ENCODE peak calls at places on chromosomes 12 and 14, in seven cellular contexts. One of them, this sample, is unnamed.

GRCh38 chr14:32697704-32698103 is 241.0 kb upstream of the NPAS3 start:
- DNase-seq in NCI-H345: no peak
- DNase-seq in GM23338: no peak
- DNase-seq in activated CD4-positive, alpha-beta T cell treated with anti-CD3 and anti-CD28 coated beads for 1 hour: no peak
- DNase-seq in T-helper 17 cell: no peak
- DNase-seq in HT1080: peak; percentile 70
- DNase-seq in effector memory CD8-positive, alpha-beta T cell: no peak
- DNase-seq in this sample: no peak

GRCh38 chr12:33440477-33440876 is 858 bp upstream of the SYT10 start:
- DNase-seq in effector memory CD8-positive, alpha-beta T cell: no peak
- DNase-seq in activated CD4-positive, alpha-beta T cell treated with anti-CD3 and anti-CD28 coated beads for 1 hour: no peak
- DNase-seq in HT1080: no peak
- DNase-seq in T-helper 17 cell: no peak
- DNase-seq in NCI-H345: no peak
- DNase-seq in GM23338: no peak
- DNase-seq in this sample: no peak

GRCh38 chr14:68468437-68469207 is 324.2 kb downstream of the ZFP36L1 start:
- DNase-seq in NCI-H345: no peak
- DNase-seq in effector memory CD8-positive, alpha-beta T cell: peak; percentile 11
- DNase-seq in HT1080: peak; percentile 80
- DNase-seq in activated CD4-positive, alpha-beta T cell treated with anti-CD3 and anti-CD28 coated beads for 1 hour: no peak
- DNase-seq in GM23338: no peak
- DNase-seq in T-helper 17 cell: no peak
- DNase-seq in this sample: no peak

GRCh38 chr12:116336542-116337065 is 59.1 kb upstream of the MED13L start:
- DNase-seq in activated CD4-positive, alpha-beta T cell treated with anti-CD3 and anti-CD28 coated beads for 1 hour: no peak
- DNase-seq in NCI-H345: no peak
- DNase-seq in T-helper 17 cell: no peak
- DNase-seq in GM23338: no peak
- DNase-seq in effector memory CD8-positive, alpha-beta T cell: no peak
- DNase-seq in HT1080: peak; percentile 67
- DNase-seq in this sample: peak; percentile 78

GRCh38 chr14:104718147-104718546 is 5.9 kb upstream of the ADSS1 start:
- DNase-seq in HT1080: no peak
- DNase-seq in NCI-H345: no peak
- DNase-seq in T-helper 17 cell: no peak
- DNase-seq in activated CD4-positive, alpha-beta T cell treated with anti-CD3 and anti-CD28 coated beads for 1 hour: no peak
- DNase-seq in effector memory CD8-positive, alpha-beta T cell: no peak
- DNase-seq in GM23338: no peak
- DNase-seq in this sample: no peak

GRCh38 chr14:59816931-59817330 is 53.6 kb downstream of the RTN1 start:
- DNase-seq in NCI-H345: no peak
- DNase-seq in activated CD4-positive, alpha-beta T cell treated with anti-CD3 and anti-CD28 coated beads for 1 hour: no peak
- DNase-seq in T-helper 17 cell: no peak
- DNase-seq in HT1080: no peak
- DNase-seq in GM23338: no peak
- DNase-seq in effector memory CD8-positive, alpha-beta T cell: no peak
- DNase-seq in this sample: no peak

GRCh38 chr12:100955139-100955538 is 160.6 kb downstream of the ANO4 start:
- DNase-seq in NCI-H345: no peak
- DNase-seq in activated CD4-positive, alpha-beta T cell treated with anti-CD3 and anti-CD28 coated beads for 1 hour: no peak
- DNase-seq in HT1080: peak; percentile 87
- DNase-seq in GM23338: peak; percentile 57
- DNase-seq in effector memory CD8-positive, alpha-beta T cell: no peak
- DNase-seq in T-helper 17 cell: no peak
- DNase-seq in this sample: no peak

GRCh38 chr14:75460402-75460801 is 32.6 kb downstream of the JDP2 start:
- DNase-seq in effector memory CD8-positive, alpha-beta T cell: no peak
- DNase-seq in T-helper 17 cell: no peak
- DNase-seq in NCI-H345: no peak
- DNase-seq in HT1080: no peak
- DNase-seq in activated CD4-positive, alpha-beta T cell treated with anti-CD3 and anti-CD28 coated beads for 1 hour: no peak
- DNase-seq in GM23338: no peak
- DNase-seq in this sample: no peak

GRCh38 chr14:98959958-98960616 is 311.9 kb downstream of the BCL11B start:
- DNase-seq in activated CD4-positive, alpha-beta T cell treated with anti-CD3 and anti-CD28 coated beads for 1 hour: no peak
- DNase-seq in effector memory CD8-positive, alpha-beta T cell: no peak
- DNase-seq in GM23338: peak; percentile 13
- DNase-seq in NCI-H345: no peak
- DNase-seq in HT1080: no peak
- DNase-seq in T-helper 17 cell: no peak
- DNase-seq in this sample: no peak

GRCh38 chr14:58238252-58239247 is 6.1 kb upstream of the PSMA3 start:
- DNase-seq in T-helper 17 cell: no peak
- DNase-seq in HT1080: no peak
- DNase-seq in NCI-H345: no peak
- DNase-seq in GM23338: peak; percentile 60
- DNase-seq in effector memory CD8-positive, alpha-beta T cell: no peak
- DNase-seq in activated CD4-positive, alpha-beta T cell treated with anti-CD3 and anti-CD28 coated beads for 1 hour: no peak
- DNase-seq in this sample: no peak

GRCh38 chr14:68701001-68701741 is 91.7 kb downstream of the ZFP36L1 start:
- DNase-seq in NCI-H345: no peak
- DNase-seq in effector memory CD8-positive, alpha-beta T cell: no peak
- DNase-seq in HT1080: no peak
- DNase-seq in activated CD4-positive, alpha-beta T cell treated with anti-CD3 and anti-CD28 coated beads for 1 hour: no peak
- DNase-seq in GM23338: no peak
- DNase-seq in T-helper 17 cell: no peak
- DNase-seq in this sample: no peak

GRCh38 chr12:124764451-124764850 is 99.2 kb downstream of the SCARB1 start:
- DNase-seq in NCI-H345: no peak
- DNase-seq in activated CD4-positive, alpha-beta T cell treated with anti-CD3 and anti-CD28 coated beads for 1 hour: no peak
- DNase-seq in HT1080: peak; percentile 42
- DNase-seq in GM23338: peak; percentile 73
- DNase-seq in T-helper 17 cell: no peak
- DNase-seq in effector memory CD8-positive, alpha-beta T cell: no peak
- DNase-seq in this sample: no peak

GRCh38 chr14:68548194-68549056 is 244.4 kb downstream of the ZFP36L1 start:
- DNase-seq in effector memory CD8-positive, alpha-beta T cell: no peak
- DNase-seq in HT1080: no peak
- DNase-seq in T-helper 17 cell: no peak
- DNase-seq in NCI-H345: peak; percentile 87
- DNase-seq in GM23338: peak; percentile 15
- DNase-seq in activated CD4-positive, alpha-beta T cell treated with anti-CD3 and anti-CD28 coated beads for 1 hour: no peak
- DNase-seq in this sample: no peak

GRCh38 chr14:100384277-100384676 is 61.1 kb downstream of the SLC25A47 start:
- DNase-seq in HT1080: no peak
- DNase-seq in GM23338: no peak
- DNase-seq in activated CD4-positive, alpha-beta T cell treated with anti-CD3 and anti-CD28 coated beads for 1 hour: no peak
- DNase-seq in NCI-H345: no peak
- DNase-seq in T-helper 17 cell: no peak
- DNase-seq in effector memory CD8-positive, alpha-beta T cell: no peak
- DNase-seq in this sample: no peak

GRCh38 chr12:93302331-93303229 is 75.1 kb upstream of the NUDT4 start:
- DNase-seq in NCI-H345: no peak
- DNase-seq in HT1080: peak; percentile 54
- DNase-seq in activated CD4-positive, alpha-beta T cell treated with anti-CD3 and anti-CD28 coated beads for 1 hour: no peak
- DNase-seq in T-helper 17 cell: no peak
- DNase-seq in effector memory CD8-positive, alpha-beta T cell: no peak
- DNase-seq in GM23338: no peak
- DNase-seq in this sample: no peak

GRCh38 chr12:25769076-25769945 is 189.2 kb upstream of the RASSF8 start:
- DNase-seq in effector memory CD8-positive, alpha-beta T cell: no peak
- DNase-seq in HT1080: peak; percentile 69
- DNase-seq in T-helper 17 cell: no peak
- DNase-seq in activated CD4-positive, alpha-beta T cell treated with anti-CD3 and anti-CD28 coated beads for 1 hour: no peak
- DNase-seq in GM23338: no peak
- DNase-seq in NCI-H345: no peak
- DNase-seq in this sample: no peak

GRCh38 chr14:91292476-91292875 is 48.0 kb upstream of the GPR68 start:
- DNase-seq in effector memory CD8-positive, alpha-beta T cell: no peak
- DNase-seq in T-helper 17 cell: no peak
- DNase-seq in activated CD4-positive, alpha-beta T cell treated with anti-CD3 and anti-CD28 coated beads for 1 hour: no peak
- DNase-seq in HT1080: no peak
- DNase-seq in GM23338: no peak
- DNase-seq in NCI-H345: no peak
- DNase-seq in this sample: no peak

GRCh38 chr14:97603201-97603600 is 806.0 kb downstream of the VRK1 start:
- DNase-seq in HT1080: no peak
- DNase-seq in activated CD4-positive, alpha-beta T cell treated with anti-CD3 and anti-CD28 coated beads for 1 hour: peak; percentile 12
- DNase-seq in GM23338: no peak
- DNase-seq in NCI-H345: no peak
- DNase-seq in effector memory CD8-positive, alpha-beta T cell: peak; percentile 32
- DNase-seq in T-helper 17 cell: peak; percentile 18
- DNase-seq in this sample: no peak

GRCh38 chr12:76719171-76719631 is 44.7 kb upstream of the ZDHHC17 start:
- DNase-seq in T-helper 17 cell: no peak
- DNase-seq in HT1080: no peak
- DNase-seq in activated CD4-positive, alpha-beta T cell treated with anti-CD3 and anti-CD28 coated beads for 1 hour: no peak
- DNase-seq in GM23338: peak; percentile 24
- DNase-seq in NCI-H345: no peak
- DNase-seq in effector memory CD8-positive, alpha-beta T cell: no peak
- DNase-seq in this sample: no peak

GRCh38 chr12:2124466-2125023 is 71.8 kb downstream of the CACNA1C start:
- DNase-seq in activated CD4-positive, alpha-beta T cell treated with anti-CD3 and anti-CD28 coated beads for 1 hour: no peak
- DNase-seq in effector memory CD8-positive, alpha-beta T cell: no peak
- DNase-seq in HT1080: no peak
- DNase-seq in NCI-H345: no peak
- DNase-seq in GM23338: no peak
- DNase-seq in T-helper 17 cell: no peak
- DNase-seq in this sample: peak; percentile 24

GRCh38 chr14:77889971-77890442 is 90.1 kb downstream of the ADCK1 start:
- DNase-seq in GM23338: no peak
- DNase-seq in NCI-H345: no peak
- DNase-seq in effector memory CD8-positive, alpha-beta T cell: no peak
- DNase-seq in HT1080: peak; percentile 85
- DNase-seq in T-helper 17 cell: no peak
- DNase-seq in activated CD4-positive, alpha-beta T cell treated with anti-CD3 and anti-CD28 coated beads for 1 hour: no peak
- DNase-seq in this sample: peak; percentile 44

GRCh38 chr12:65208957-65209654 is 39.7 kb downstream of the LEMD3 start:
- DNase-seq in activated CD4-positive, alpha-beta T cell treated with anti-CD3 and anti-CD28 coated beads for 1 hour: no peak
- DNase-seq in GM23338: no peak
- DNase-seq in HT1080: no peak
- DNase-seq in effector memory CD8-positive, alpha-beta T cell: no peak
- DNase-seq in NCI-H345: no peak
- DNase-seq in T-helper 17 cell: no peak
- DNase-seq in this sample: no peak

GRCh38 chr12:1662761-1663439 is 28.0 kb upstream of the ADIPOR2 start:
- DNase-seq in T-helper 17 cell: peak; percentile 26
- DNase-seq in effector memory CD8-positive, alpha-beta T cell: peak; percentile 28
- DNase-seq in HT1080: no peak
- DNase-seq in NCI-H345: no peak
- DNase-seq in activated CD4-positive, alpha-beta T cell treated with anti-CD3 and anti-CD28 coated beads for 1 hour: no peak
- DNase-seq in GM23338: peak; percentile 96
- DNase-seq in this sample: peak; percentile 82

GRCh38 chr12:113479578-113480335 is 8.1 kb upstream of the LHX5 start:
- DNase-seq in GM23338: peak; percentile 92
- DNase-seq in NCI-H345: no peak
- DNase-seq in HT1080: no peak
- DNase-seq in effector memory CD8-positive, alpha-beta T cell: no peak
- DNase-seq in activated CD4-positive, alpha-beta T cell treated with anti-CD3 and anti-CD28 coated beads for 1 hour: peak; percentile 13
- DNase-seq in T-helper 17 cell: no peak
- DNase-seq in this sample: no peak

GRCh38 chr14:21263284-21264024 is 5.8 kb downstream of the HNRNPC start:
- DNase-seq in activated CD4-positive, alpha-beta T cell treated with anti-CD3 and anti-CD28 coated beads for 1 hour: no peak
- DNase-seq in T-helper 17 cell: no peak
- DNase-seq in effector memory CD8-positive, alpha-beta T cell: no peak
- DNase-seq in NCI-H345: no peak
- DNase-seq in GM23338: no peak
- DNase-seq in HT1080: no peak
- DNase-seq in this sample: no peak